ENCODE peak calls at places on chromosomes 1 and 21, in nine cellular contexts. B is CD8-positive, alpha-beta memory T cell; O is aorta; P is NAMALWA; U is stimulated activated CD8-positive, alpha-beta memory T cell treated with anti-CD3 and anti-CD28 coated beads, Interleukin-7, amount 100 ng/mL, for 1 hour; F is C1 segment of cervical spinal cord; S is heart right ventricle; K is D341Med; X is activated naive CD4-positive, alpha-beta T cell treated with anti-CD3 and anti-CD28 coated beads for 36 hours. D is an unnamed sample.
A peak's percentile ranks its signal among the peaks of the same experiment; 100 is the strongest.

GRCh38 chr1:18290740-18291412 is 183.3 kb downstream of the IGSF21 start:
- DNase-seq in X (no peak), U (no peak), S (no peak), P (no peak), B (no peak), F (no peak), O (no peak), K (no peak), D (no peak)

GRCh38 chr1:66809736-66810326 is 8.8 kb upstream of the INSL5 start:
- DNase-seq in O (no peak), U (no peak), P (no peak), S (no peak), B (no peak), K (no peak), X (no peak), F (no peak), D (peak; percentile 38)

GRCh38 chr1:41629571-41629970 is 145.1 kb upstream of the EDN2 start:
- DNase-seq in O (no peak), S (no peak), F (no peak), B (no peak), X (no peak), U (no peak), K (no peak), P (peak; percentile 37), D (peak; percentile 88)

GRCh38 chr1:79042117-79042516 is 35.6 kb upstream of the ADGRL4 start:
- DNase-seq in K (no peak), X (no peak), B (no peak), F (no peak), O (no peak), P (no peak), S (no peak), U (no peak), D (peak; percentile 70)

GRCh38 chr1:37354876-37355275 is 119.5 kb upstream of the ZC3H12A start:
- DNase-seq in X (no peak), P (no peak), U (no peak), B (no peak), O (no peak), K (no peak), S (no peak), F (no peak), D (no peak)

GRCh38 chr1:64209221-64209620 is 5.8 kb downstream of the UBE2U start:
- DNase-seq in F (no peak), O (no peak), X (no peak), S (no peak), B (no peak), K (no peak), U (no peak), P (no peak), D (no peak)

GRCh38 chr1:167331650-167332049 is 111.0 kb downstream of the POU2F1 start:
- DNase-seq in P (peak; percentile 34), K (no peak), O (no peak), U (no peak), X (no peak), B (no peak), S (no peak), F (no peak), D (no peak)

GRCh38 chr21:38346286-38346685 is 89.5 kb downstream of the KCNJ15 start:
- DNase-seq in O (no peak), X (no peak), U (no peak), F (no peak), K (no peak), B (no peak), S (no peak), P (no peak), D (no peak)

GRCh38 chr21:45551816-45552695 is 9.8 kb upstream of the SLC19A1 start:
- DNase-seq in F (no peak), S (no peak), U (no peak), X (peak; percentile 14), K (no peak), B (no peak), O (peak; percentile 42), P (no peak), D (no peak)

GRCh38 chr1:19313636-19313959 is 1.5 kb downstream of the SLC66A1 start:
- DNase-seq in X (no peak), S (no peak), O (no peak), F (no peak), U (no peak), P (no peak), B (no peak), K (no peak), D (no peak)

GRCh38 chr21:37060296-37060695 is 12.6 kb downstream of the PIGP start:
- DNase-seq in P (peak; percentile 32), O (no peak), B (no peak), S (peak; percentile 27), F (no peak), X (peak; percentile 40), U (no peak), K (peak; percentile 57), D (peak; percentile 88)

GRCh38 chr1:113534875-113535274 is 144.6 kb downstream of the MAGI3 start:
- DNase-seq in X (no peak), O (no peak), U (no peak), P (no peak), S (no peak), B (no peak), F (no peak), K (no peak), D (no peak)

GRCh38 chr21:35163381-35163780 is 114.3 kb upstream of the RUNX1 start:
- DNase-seq in X (no peak), B (no peak), U (no peak), S (no peak), F (no peak), O (no peak), P (no peak), K (no peak), D (peak; percentile 77)

GRCh38 chr21:45572231-45572630 is 30.0 kb upstream of the SLC19A1 start:
- DNase-seq in K (no peak), X (no peak), U (no peak), O (no peak), F (no peak), S (no peak), P (no peak), B (no peak), D (no peak)

GRCh38 chr1:35605882-35606182 is 32.7 kb downstream of the TFAP2E start:
- DNase-seq in S (no peak), X (no peak), O (no peak), K (no peak), B (no peak), P (no peak), F (no peak), U (no peak), D (peak; percentile 89)

GRCh38 chr1:100279358-100279923 is 13.4 kb downstream of the RTCA start:
- DNase-seq in O (no peak), B (no peak), K (no peak), U (no peak), X (no peak), F (no peak), P (no peak), S (no peak), D (no peak)

GRCh38 chr1:221810406-221810805 is 68.5 kb upstream of the DUSP10 start:
- DNase-seq in S (no peak), U (no peak), X (no peak), K (no peak), B (no peak), P (no peak), F (no peak), O (no peak), D (peak; percentile 82)